ENCODE peak calls at places on chromosomes 6 and 20, in seven cellular contexts. J, F, D, E, B, M and V are unnamed samples. For H3K36me3, the result is how much of the 10 kb centered on the place peaks cover.

GRCh38 chr20:38658879-38659612 is 57.4 kb downstream of the ARHGAP40 start:
- DNase-seq in F (no peak), E (peak), M (peak), J (no peak), D (no peak), B (no peak), V (no peak)

GRCh38 chr6:125957845-125958244 is 1.3 kb downstream of the HINT3 start:
- DNase-seq in B (no peak), J (peak), D (no peak), E (no peak), F (peak), M (peak), V (no peak)

GRCh38 chr6:156590482-156590881 is 186.7 kb upstream of the ARID1B start:
- DNase-seq in J (no peak), B (no peak), E (no peak), F (no peak), M (no peak), D (no peak), V (no peak)

GRCh38 chr6:32082951-32083350 is 26.2 kb downstream of the TNXB start:
- DNase-seq in M (peak), D (no peak), B (peak), E (peak), F (no peak), J (peak), V (peak)

GRCh38 chr6:26103141-26103769 is 16.0 kb downstream of the HFE start:
- DNase-seq in B (no peak), F (no peak), M (no peak), E (no peak), D (no peak), J (peak), V (no peak)

GRCh38 chr20:59082077-59082740 is 39.6 kb upstream of the PRELID3B start:
- DNase-seq in E (peak), D (no peak), F (no peak), J (peak), B (no peak), M (peak), V (no peak)

GRCh38 chr6:169894377-169894960 is 143.0 kb downstream of the ERMARD start:
- DNase-seq in F (no peak), J (peak), E (no peak), D (no peak), B (no peak), M (no peak), V (no peak)

GRCh38 chr6:13766201-13766634 is 48.1 kb downstream of the MCUR1 start:
- DNase-seq in F (no peak), J (peak), B (no peak), M (peak), E (no peak), D (no peak), V (no peak)

GRCh38 chr6:36904851-36905393 is 19.2 kb downstream of the C6orf89 start:
- DNase-seq in B (no peak), M (no peak), F (no peak), J (no peak), E (no peak), D (no peak), V (no peak)

GRCh38 chr6:36906539-36906938 is 20.8 kb downstream of the C6orf89 start:
- DNase-seq in M (no peak), B (no peak), J (no peak), F (peak), D (peak), E (peak), V (no peak)

GRCh38 chr6:36908758-36909157 is 23.0 kb downstream of the C6orf89 start:
- DNase-seq in F (no peak), B (no peak), J (no peak), D (no peak), E (no peak), M (no peak), V (no peak)

GRCh38 chr6:36904096-36904495 is 18.3 kb downstream of the C6orf89 start:
- DNase-seq in F (no peak), E (no peak), D (no peak), B (no peak), M (no peak), J (no peak), V (no peak)

GRCh38 chr6:36907781-36908180 is 22.0 kb downstream of the C6orf89 start:
- DNase-seq in E (no peak), M (no peak), J (no peak), B (peak), D (peak), F (peak), V (no peak)
- H3K36me3 ChIP-seq in E (under half), M (under half), J (under half), B (under half), D (half or more), F (under half), V (under half)

GRCh38 chr6:56479381-56479780 is 163.3 kb downstream of the DST start:
- DNase-seq in B (no peak), J (peak), F (no peak), D (no peak), M (no peak), E (no peak), V (no peak)
- H3K36me3 ChIP-seq in B (under half), J (half or more), F (under half), D (half or more), M (under half), E (half or more), V (half or more)

GRCh38 chr6:18244251-18244650 is 20.1 kb downstream of the DEK start:
- DNase-seq in J (no peak), B (no peak), F (no peak), E (no peak), M (no peak), D (no peak), V (no peak)
- H3K36me3 ChIP-seq in J (under half), B (under half), F (under half), E (half or more), M (under half), D (half or more), V (half or more)

GRCh38 chr6:1645466-1646185 is 35.9 kb downstream of the FOXC1 start:
- DNase-seq in B (no peak), M (no peak), J (peak), E (no peak), D (no peak), F (no peak), V (peak)

GRCh38 chr6:1641391-1641790 is 31.7 kb downstream of the FOXC1 start:
- DNase-seq in J (peak), E (no peak), F (no peak), M (peak), B (no peak), D (no peak), V (no peak)

GRCh38 chr6:1644516-1644915 is 34.8 kb downstream of the FOXC1 start:
- DNase-seq in J (no peak), E (no peak), D (no peak), M (no peak), F (no peak), B (no peak), V (no peak)

GRCh38 chr6:1643111-1643510 is 33.4 kb downstream of the FOXC1 start:
- DNase-seq in J (no peak), D (no peak), E (no peak), B (no peak), M (no peak), F (no peak), V (peak)

DNA sequence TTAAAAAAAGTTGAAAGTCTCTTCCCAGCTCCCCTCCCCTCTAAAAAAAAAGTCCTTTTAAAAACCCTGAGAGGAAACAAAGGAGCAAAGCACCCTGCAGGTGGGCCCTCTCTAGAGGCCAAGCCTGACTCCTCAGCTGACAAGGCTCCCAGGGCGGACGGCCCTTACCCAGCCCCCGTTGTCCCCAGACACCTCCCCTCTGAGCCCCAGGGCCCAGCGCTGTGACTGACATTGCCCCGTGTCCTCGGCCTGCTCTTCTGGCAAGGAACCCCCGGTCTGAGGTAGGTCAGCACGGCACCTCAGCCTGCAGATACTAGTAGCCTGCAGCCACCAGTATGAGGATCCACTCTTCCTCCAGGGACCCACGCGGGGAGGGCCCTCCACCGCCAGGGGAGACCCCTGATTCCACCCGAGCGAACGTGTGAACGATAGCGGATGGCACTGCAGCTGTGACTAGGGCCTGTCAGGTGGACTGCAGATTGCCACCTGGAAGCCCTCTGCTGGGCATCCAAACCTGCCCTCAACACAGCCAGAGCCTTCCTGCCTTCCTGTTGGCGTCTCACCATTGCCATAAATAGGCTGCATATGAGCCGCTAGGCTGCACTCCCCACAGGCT is 34.2 kb downstream of the FOXC1 start:
- DNase-seq in E (no peak), J (peak), D (no peak), M (no peak), B (no peak), F (no peak), V (peak)
- H3K36me3 ChIP-seq in E (under half), J (under half), D (under half), M (under half), B (under half), F (under half), V (under half)

GRCh38 chr6:143863754-143864153 is 520 bp upstream of the ZC2HC1B start:
- DNase-seq in F (no peak), B (no peak), D (no peak), J (no peak), M (no peak), E (no peak), V (no peak)
- H3K36me3 ChIP-seq in F (under half), B (under half), D (half or more), J (half or more), M (under half), E (half or more), V (under half)

GRCh38 chr6:144467153-144467762 is 182.1 kb downstream of the UTRN start:
- DNase-seq in B (no peak), D (no peak), M (peak), F (no peak), E (no peak), J (no peak), V (no peak)
- H3K36me3 ChIP-seq in B (under half), D (half or more), M (under half), F (under half), E (under half), J (under half), V (under half)

DNA sequence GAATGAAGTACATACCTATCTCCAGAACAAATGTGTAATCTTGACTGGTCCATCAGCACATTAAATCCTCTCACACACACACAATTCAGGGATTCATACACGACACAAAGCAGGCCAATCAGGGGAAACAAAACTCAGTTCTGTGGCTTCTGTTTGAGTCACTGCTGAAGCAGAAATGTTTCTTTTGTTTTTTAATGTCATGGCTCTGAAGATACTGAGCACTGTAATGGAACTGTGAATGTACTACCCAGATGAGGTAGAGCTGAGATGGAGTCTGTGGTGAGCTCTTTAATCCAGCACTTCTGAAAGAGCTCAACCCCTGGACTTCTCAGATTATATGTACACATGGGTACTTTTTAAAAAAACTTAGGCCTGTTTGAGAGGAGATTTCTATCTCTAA is 116.4 kb downstream of the THEMIS start:
- DNase-seq in J (no peak), F (no peak), D (no peak), B (no peak), E (no peak), M (no peak), V (no peak)
- H3K36me3 ChIP-seq in J (under half), F (under half), D (under half), B (under half), E (under half), M (under half), V (under half)

GRCh38 chr6:43628392-43629103 is 516 bp downstream of the GTPBP2 start:
- DNase-seq in F (peak), E (peak), D (peak), J (peak), B (peak), M (peak), V (no peak)

GRCh38 chr6:43629104-43629504 is at the start of gene GTPBP2:
- DNase-seq in J (peak), E (peak), D (peak), M (peak), F (peak), B (peak), V (peak)

GRCh38 chr6:43624786-43625288 is 4.2 kb downstream of the GTPBP2 start:
- DNase-seq in F (no peak), J (no peak), M (no peak), B (peak), E (peak), D (no peak), V (no peak)

GRCh38 chr6:43625393-43625992 is 3.6 kb downstream of the GTPBP2 start:
- DNase-seq in E (no peak), D (no peak), J (no peak), F (no peak), M (no peak), B (peak), V (peak)

DNA sequence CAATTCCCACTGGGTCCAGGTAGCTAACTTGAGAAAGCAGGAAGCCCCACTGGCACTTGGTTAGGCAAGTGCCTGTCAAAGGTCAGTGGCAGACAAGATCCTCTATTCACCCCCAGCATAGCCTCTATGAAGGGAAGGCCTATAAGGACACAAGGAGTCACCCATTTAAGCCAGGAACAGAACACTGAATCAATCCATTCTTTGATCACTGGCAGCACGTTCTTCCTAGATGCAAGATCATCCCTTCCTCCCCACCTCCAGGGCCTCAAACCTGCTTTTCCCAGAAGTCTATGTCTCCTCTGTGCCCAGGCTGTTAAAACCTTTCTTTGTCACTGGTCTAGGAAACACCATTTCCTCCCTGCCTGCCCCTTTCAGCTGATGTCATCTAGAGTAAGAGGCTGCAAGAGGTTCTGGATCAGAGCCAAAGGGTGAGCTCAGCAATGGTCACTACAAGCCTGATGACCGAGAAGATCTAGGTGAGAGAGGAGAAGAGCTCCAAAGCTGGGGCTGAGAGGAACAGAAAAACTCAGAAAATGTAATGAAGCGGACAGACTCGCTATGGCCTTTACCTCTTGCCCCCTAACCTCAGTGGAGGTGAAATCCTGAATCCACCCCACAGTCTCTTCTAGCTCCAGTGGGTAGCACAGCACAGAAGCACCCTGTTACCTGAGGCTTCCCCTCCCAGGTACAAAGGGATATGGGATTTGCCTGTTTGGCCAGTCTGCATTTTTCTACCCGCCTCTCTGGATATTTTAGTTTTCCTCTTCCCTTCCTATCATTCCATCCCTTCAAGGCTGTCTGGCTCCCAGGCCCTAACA is 1.8 kb downstream of the GTPBP2 start:
- DNase-seq in D (peak), M (peak), E (peak), F (peak), B (peak), J (peak), V (peak)
- H3K36me3 ChIP-seq in D (under half), M (under half), E (under half), F (under half), B (under half), J (under half), V (under half)

GRCh38 chr20:4855555-4855954 is 133.8 kb downstream of the PRND start:
- DNase-seq in B (no peak), E (no peak), F (no peak), M (no peak), J (no peak), D (no peak), V (no peak)
- H3K36me3 ChIP-seq in B (under half), E (under half), F (under half), M (under half), J (under half), D (half or more), V (under half)

GRCh38 chr20:62011403-62011791 is 54.3 kb downstream of the TAF4 start:
- DNase-seq in J (peak), M (peak), E (no peak), F (no peak), B (no peak), D (no peak), V (no peak)
- H3K36me3 ChIP-seq in J (under half), M (under half), E (under half), F (under half), B (under half), D (half or more), V (half or more)